ENCODE peak calls at places on chromosomes 13 and 19, in five cellular contexts. R is cardiac fibroblast; O is CD4-positive, alpha-beta T cell; C is OCI-LY7; P is AG04450. G is an unnamed sample.

GRCh38 chr19:58395979-58396627 is 647 bp downstream of the RNF225 start:
- DNase-seq in R (no peak), O (no peak), C (no peak), P (no peak), G (no peak)

GRCh38 chr13:94246495-94246894 is 233.0 kb downstream of the DCT start:
- DNase-seq in R (no peak), O (no peak), C (no peak), P (no peak), G (no peak)

GRCh38 chr13:95509521-95510315 is 42.8 kb upstream of the CLDN10 start:
- DNase-seq in R (no peak), O (no peak), C (no peak), P (no peak), G (no peak)

GRCh38 chr19:4676955-4677731 is 7.0 kb upstream of the MYDGF start:
- DNase-seq in R (peak; percentile 50), O (no peak), C (peak; percentile 72), P (no peak), G (peak; percentile 44)

GRCh38 chr13:75968103-75968838 is 332.1 kb downstream of the LMO7 start:
- DNase-seq in R (no peak), O (no peak), C (no peak), P (no peak), G (no peak)

GRCh38 chr19:17855333-17856152 is 4.2 kb upstream of the RPL18A start:
- DNase-seq in R (peak; percentile 76), O (peak; percentile 94), C (peak; percentile 84), P (no peak), G (peak; percentile 95)

GRCh38 chr13:46665630-46666482 is 112.9 kb downstream of the LRCH1 start:
- DNase-seq in R (no peak), O (no peak), C (no peak), P (no peak), G (peak; percentile 24)

GRCh38 chr19:49546825-49547565 is 19.2 kb downstream of the RCN3 start:
- DNase-seq in R (peak; percentile 94), O (no peak), C (peak; percentile 84), P (peak; percentile 86), G (peak; percentile 78)

GRCh38 chr13:24135674-24136300 is 24.7 kb upstream of the SPATA13 start:
- DNase-seq in R (peak; percentile 59), O (no peak), C (no peak), P (no peak), G (no peak)

GRCh38 chr19:1102407-1103106 is 1.2 kb upstream of the GPX4 start:
- DNase-seq in R (peak; percentile 99), O (no peak), C (peak; percentile 43), P (peak; percentile 99), G (peak; percentile 93)

GRCh38 chr19:55641376-55642152 is 762 bp downstream of the ZNF580 start:
- DNase-seq in R (peak; percentile 32), O (no peak), C (peak; percentile 47), P (no peak), G (peak; percentile 62)

GRCh38 chr13:40605573-40605972 is 60.9 kb downstream of the FOXO1 start:
- DNase-seq in R (no peak), O (no peak), C (no peak), P (no peak), G (peak; percentile 42)

DNA sequence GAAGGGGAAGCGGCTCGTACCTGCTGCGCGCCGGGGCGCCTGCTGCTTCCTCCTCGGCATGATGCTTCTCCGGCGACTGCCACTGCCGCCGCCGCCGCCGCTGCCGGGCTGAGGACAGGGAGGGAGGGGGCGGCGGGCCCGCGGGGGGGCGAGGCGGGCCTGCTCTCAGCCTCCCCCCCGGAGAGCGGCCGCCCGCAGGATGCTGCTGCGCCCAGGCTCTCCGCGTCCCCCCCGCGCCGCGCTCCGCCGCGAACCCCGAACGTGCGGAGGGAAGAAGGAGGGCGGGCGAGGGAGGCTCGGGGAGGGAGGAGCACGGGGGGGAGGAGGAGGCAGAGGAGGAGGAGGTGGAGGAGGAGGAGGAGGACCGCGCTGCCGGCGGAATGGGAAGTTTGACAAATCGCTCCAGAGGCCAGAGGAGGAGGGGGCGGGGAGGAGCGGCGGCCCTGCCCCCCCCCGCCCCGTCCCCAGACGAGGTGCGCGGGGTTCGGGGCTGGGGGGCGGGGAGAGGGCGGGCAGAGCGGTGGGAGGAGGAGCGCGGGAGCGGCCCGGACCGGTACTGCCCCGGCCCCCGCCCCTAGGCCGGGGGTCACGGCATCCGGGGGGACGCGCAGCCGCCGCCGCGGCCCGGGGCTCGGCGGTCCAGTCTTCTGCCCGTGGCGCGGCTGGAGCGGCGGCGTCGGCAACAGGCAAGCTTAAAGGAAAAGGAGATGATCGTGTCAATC is at the start of gene TSHZ3:
- DNase-seq in R (peak; percentile 94), O (no peak), C (no peak), P (no peak), G (peak; percentile 45)
- TF ChIP-seq CTCF in R (no peak), O (no peak), C (no peak), P (no peak), G (no peak)

GRCh38 chr19:41792513-41793413 is 3.6 kb upstream of the CEACAM3 start:
- DNase-seq in R (peak; percentile 55), O (peak; percentile 58), C (peak; percentile 78), P (no peak), G (peak; percentile 74)
- TF ChIP-seq CTCF in R (peak; percentile 71), O (peak; percentile 69), C (peak; percentile 98), P (peak; percentile 66), G (peak; percentile 92)

GRCh38 chr13:77519808-77520207 is 15.7 kb upstream of the SCEL start:
- DNase-seq in R (peak; percentile 11), O (no peak), C (no peak), P (no peak), G (no peak)

GRCh38 chr13:77521194-77521593 is 14.3 kb upstream of the SCEL start:
- DNase-seq in R (no peak), O (no peak), C (no peak), P (no peak), G (no peak)

GRCh38 chr13:77522444-77522843 is 13.1 kb upstream of the SCEL start:
- DNase-seq in R (no peak), O (no peak), C (no peak), P (no peak), G (no peak)

GRCh38 chr13:77523386-77523785 is 12.1 kb upstream of the SCEL start:
- DNase-seq in R (no peak), O (no peak), C (no peak), P (no peak), G (no peak)

DNA sequence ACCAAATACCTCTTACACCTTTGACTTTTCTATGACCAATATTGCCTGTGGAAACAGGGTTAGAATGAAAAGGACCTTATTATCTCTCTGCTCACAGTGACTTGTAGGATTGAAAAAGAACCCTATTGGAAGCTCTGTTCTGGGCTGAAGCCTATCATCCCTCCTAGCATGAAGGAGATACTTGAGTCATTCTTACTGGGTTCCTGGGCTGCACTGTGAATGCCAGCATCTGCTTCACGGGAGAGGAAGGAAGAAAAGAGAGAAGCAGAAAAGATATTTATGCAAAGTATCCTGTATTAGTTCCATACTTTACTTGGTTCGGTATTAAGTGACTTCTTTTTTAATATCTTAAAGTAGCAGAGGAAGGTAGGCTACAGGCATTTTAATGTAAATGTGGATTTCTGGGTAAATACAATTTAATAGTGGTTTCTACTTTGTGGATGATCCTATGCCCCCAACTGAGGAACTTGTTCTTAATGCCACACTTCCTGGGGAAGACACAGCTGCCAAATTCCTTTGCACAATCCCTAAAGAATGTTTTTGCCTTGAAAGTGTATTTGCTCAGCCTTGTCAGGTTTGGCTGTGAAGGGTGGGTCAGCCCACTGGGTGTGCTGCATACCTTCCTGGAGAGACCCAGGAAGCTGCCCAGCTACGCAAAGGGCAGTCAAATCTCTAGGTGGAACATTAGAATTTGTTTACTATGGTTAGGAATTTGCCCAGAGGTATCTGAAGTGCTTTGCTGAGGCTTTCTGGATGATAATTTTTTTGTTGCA is 13.7 kb upstream of the SCEL start:
- DNase-seq in R (peak; percentile 48), O (no peak), C (no peak), P (no peak), G (no peak)
- TF ChIP-seq CTCF in R (no peak), O (no peak), C (no peak), P (no peak), G (no peak)

GRCh38 chr13:85970727-85971126 is 171.5 kb upstream of the SLITRK6 start:
- DNase-seq in R (peak; percentile 16), O (no peak), C (no peak), P (no peak), G (no peak)
- TF ChIP-seq CTCF in R (no peak), O (no peak), C (no peak), P (no peak), G (no peak)

DNA sequence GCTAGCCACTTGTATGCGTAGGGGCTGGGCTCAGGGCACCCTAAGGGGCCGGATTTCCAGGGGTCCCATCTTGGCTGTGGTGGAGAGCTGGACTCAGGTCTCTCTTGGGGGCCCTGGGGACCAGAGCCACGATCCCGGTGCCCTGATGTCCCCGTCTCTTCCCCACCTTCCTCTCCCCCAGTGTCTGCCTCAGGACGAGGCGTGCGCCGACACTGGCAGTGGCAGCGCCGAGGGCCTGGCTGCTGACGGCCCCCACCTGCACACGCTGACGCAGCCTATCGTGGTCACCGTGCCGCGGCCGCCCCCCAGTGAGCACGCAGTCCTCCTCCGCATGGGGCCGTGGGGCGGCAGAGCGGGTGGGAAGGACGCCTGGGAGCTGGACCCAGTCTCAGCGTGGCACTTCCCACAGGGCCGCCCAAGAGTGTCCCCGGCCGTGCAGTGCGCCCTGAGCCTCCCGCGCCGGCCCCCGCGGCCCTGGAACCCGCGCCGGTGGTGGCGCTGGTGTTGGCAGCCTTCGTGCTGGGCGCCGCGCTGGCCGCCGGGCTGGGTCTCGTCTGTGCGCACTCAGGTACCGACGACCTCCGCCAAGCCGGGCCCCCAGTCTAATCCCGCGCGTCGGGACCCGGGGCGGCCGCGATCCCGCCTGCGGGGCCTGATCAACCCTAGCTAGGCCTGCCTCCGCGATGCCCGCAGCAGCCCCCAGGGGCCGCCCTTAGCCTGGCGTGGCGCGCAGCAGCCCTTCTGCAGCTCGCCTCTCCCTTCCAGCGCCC is 2.7 kb upstream of the SNAPC2 start:
- DNase-seq in R (peak; percentile 67), O (peak; percentile 43), C (peak; percentile 44), P (no peak), G (peak; percentile 76)
- TF ChIP-seq CTCF in R (peak; percentile 42), O (peak; percentile 55), C (peak; percentile 59), P (peak; percentile 68), G (peak; percentile 70)

GRCh38 chr19:35139618-35139943 is 957 bp downstream of the FXYD1 start:
- DNase-seq in R (no peak), O (no peak), C (no peak), P (no peak), G (no peak)
- TF ChIP-seq CTCF in R (no peak), O (no peak), C (no peak), P (no peak), G (no peak)

GRCh38 chr13:48400820-48401219 is 12.1 kb downstream of the LPAR6 start:
- DNase-seq in R (peak; percentile 81), O (no peak), C (peak; percentile 14), P (no peak), G (no peak)
- TF ChIP-seq CTCF in R (no peak), O (no peak), C (peak; percentile 43), P (no peak), G (no peak)

DNA sequence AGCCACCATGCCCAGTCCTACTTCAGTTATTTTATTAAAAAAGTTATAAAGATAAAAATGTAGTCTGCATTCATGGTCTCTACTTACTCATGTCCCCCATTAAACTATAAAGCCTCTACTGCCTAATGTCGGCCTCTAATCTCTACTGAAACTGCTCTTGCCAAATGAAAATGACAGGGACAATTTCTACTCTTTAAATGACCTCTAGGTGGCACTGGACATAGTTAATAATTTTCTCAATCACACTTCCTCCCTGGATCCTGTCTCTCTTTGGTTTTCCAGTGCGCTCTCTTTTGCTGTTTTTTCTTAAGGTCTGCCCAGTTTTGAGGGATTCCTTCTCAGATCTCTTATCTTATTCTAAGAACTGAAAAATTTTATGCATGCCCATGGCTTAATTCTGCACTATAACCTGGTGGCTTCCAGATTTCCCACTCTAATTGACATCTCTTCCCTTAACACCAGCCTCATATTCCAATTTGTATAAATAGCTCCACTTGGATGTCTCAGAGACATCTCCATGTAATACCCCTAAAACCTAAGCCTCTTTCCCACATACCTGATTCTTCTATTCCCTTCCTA is 54.3 kb downstream of the MTMR6 start:
- DNase-seq in R (peak; percentile 57), O (no peak), C (peak; percentile 60), P (no peak), G (no peak)
- TF ChIP-seq CTCF in R (peak; percentile 47), O (peak; percentile 64), C (peak; percentile 83), P (peak; percentile 50), G (peak; percentile 65)